ENCODE peak calls at places on chromosomes 12 and 14, in five cellular contexts. J is endothelial cell of umbilical vein, Z is IMR-90, Y is A549, W is left ventricle myocardium inferior. V is an unnamed sample.

GRCh38 chr12:105385141-105385540 is 54.6 kb downstream of the C12orf75 start:
- DNase-seq in J (no peak), Z (peak), Y (no peak), W (no peak), V (no peak)

GRCh38 chr14:73325630-73326299 is 88.5 kb downstream of the PAPLN start:
- DNase-seq in J (no peak), Z (no peak), Y (no peak), W (no peak), V (no peak)

GRCh38 chr12:46518184-46518583 is 145.6 kb upstream of the SLC38A2 start:
- DNase-seq in J (no peak), Z (no peak), Y (no peak), W (no peak), V (no peak)

GRCh38 chr14:36618641-36619040 is 36.2 kb upstream of the NKX2-8 start:
- DNase-seq in J (no peak), Z (no peak), Y (no peak), W (no peak), V (no peak)

GRCh38 chr12:106018286-106018685 is 120.5 kb downstream of the NUAK1 start:
- DNase-seq in J (no peak), Z (no peak), Y (no peak), W (no peak), V (no peak)

GRCh38 chr14:69002069-69002468 is 23.0 kb upstream of the ACTN1 start:
- DNase-seq in J (no peak), Z (no peak), Y (peak), W (no peak), V (no peak)

GRCh38 chr12:7899755-7900154 is 27.0 kb upstream of the SLC2A14 start:
- DNase-seq in J (no peak), Z (peak), Y (no peak), W (no peak), V (no peak)

GRCh38 chr14:33900706-33901105 is 50.2 kb downstream of the EGLN3 start:
- DNase-seq in J (no peak), Z (no peak), Y (no peak), W (no peak), V (no peak)

GRCh38 chr12:125203145-125203765 is 138.0 kb downstream of the AACS start:
- DNase-seq in J (peak), Z (no peak), Y (no peak), W (no peak), V (no peak)

GRCh38 chr14:93114713-93115068 is 1.0 kb downstream of the ITPK1 start:
- DNase-seq in J (no peak), Z (no peak), Y (no peak), W (peak), V (no peak)

GRCh38 chr12:94172973-94173372 is 24.6 kb downstream of the PLXNC1 start:
- DNase-seq in J (no peak), Z (peak), Y (peak), W (no peak), V (no peak)

GRCh38 chr12:80655751-80656150 is 51.7 kb upstream of the MYF6 start:
- DNase-seq in J (no peak), Z (peak), Y (no peak), W (no peak), V (no peak)

GRCh38 chr12:108156717-108157116 is 27.6 kb downstream of the WSCD2 start:
- DNase-seq in J (no peak), Z (no peak), Y (no peak), W (peak), V (no peak)

GRCh38 chr14:99546230-99546879 is 57.7 kb downstream of the CCDC85C start:
- DNase-seq in J (no peak), Z (no peak), Y (no peak), W (no peak), V (no peak)

GRCh38 chr12:93563807-93564538 is 8.5 kb upstream of the SOCS2 start:
- DNase-seq in J (no peak), Z (peak), Y (peak), W (no peak), V (no peak)

GRCh38 chr14:99552572-99553216 is 51.3 kb downstream of the CCDC85C start:
- DNase-seq in J (no peak), Z (no peak), Y (no peak), W (peak), V (no peak)

GRCh38 chr14:52112336-52113018 is 43.6 kb upstream of the NID2 start:
- DNase-seq in J (no peak), Z (peak), Y (peak), W (no peak), V (no peak)

GRCh38 chr12:2301531-2302461 is 249.0 kb downstream of the CACNA1C start:
- DNase-seq in J (no peak), Z (peak), Y (no peak), W (peak), V (no peak)

GRCh38 chr14:61360796-61361526 is 39.6 kb downstream of the PRKCH start:
- DNase-seq in J (no peak), Z (no peak), Y (no peak), W (no peak), V (no peak)

GRCh38 chr14:102986810-102987579 is 64.5 kb downstream of the AMN start:
- DNase-seq in J (peak), Z (peak), Y (no peak), W (no peak), V (no peak)

GRCh38 chr14:104075530-104076151 is 9.9 kb upstream of the ASPG start:
- DNase-seq in J (no peak), Z (no peak), Y (no peak), W (no peak), V (no peak)

GRCh38 chr12:94615284-94616216 is 34.8 kb downstream of the TMCC3 start:
- DNase-seq in J (peak), Z (peak), Y (peak), W (peak), V (no peak)

GRCh38 chr14:77498984-77499527 is 440 bp upstream of the ISM2 start:
- DNase-seq in J (no peak), Z (no peak), Y (no peak), W (no peak), V (no peak)

GRCh38 chr14:99636487-99636886 is 8.4 kb upstream of the HHIPL1 start:
- DNase-seq in J (no peak), Z (no peak), Y (no peak), W (no peak), V (no peak)

GRCh38 chr14:95472819-95473251 is 43.6 kb downstream of the SYNE3 start:
- DNase-seq in J (no peak), Z (no peak), Y (no peak), W (no peak), V (no peak)

GRCh38 chr14:95469134-95469481 is 47.3 kb downstream of the SYNE3 start:
- DNase-seq in J (no peak), Z (no peak), Y (no peak), W (no peak), V (no peak)

GRCh38 chr14:95468416-95469133 is 47.9 kb downstream of the SYNE3 start:
- DNase-seq in J (no peak), Z (no peak), Y (peak), W (no peak), V (no peak)

GRCh38 chr14:95471526-95472304 is 44.7 kb downstream of the SYNE3 start:
- DNase-seq in J (no peak), Z (no peak), Y (no peak), W (peak), V (no peak)

DNA sequence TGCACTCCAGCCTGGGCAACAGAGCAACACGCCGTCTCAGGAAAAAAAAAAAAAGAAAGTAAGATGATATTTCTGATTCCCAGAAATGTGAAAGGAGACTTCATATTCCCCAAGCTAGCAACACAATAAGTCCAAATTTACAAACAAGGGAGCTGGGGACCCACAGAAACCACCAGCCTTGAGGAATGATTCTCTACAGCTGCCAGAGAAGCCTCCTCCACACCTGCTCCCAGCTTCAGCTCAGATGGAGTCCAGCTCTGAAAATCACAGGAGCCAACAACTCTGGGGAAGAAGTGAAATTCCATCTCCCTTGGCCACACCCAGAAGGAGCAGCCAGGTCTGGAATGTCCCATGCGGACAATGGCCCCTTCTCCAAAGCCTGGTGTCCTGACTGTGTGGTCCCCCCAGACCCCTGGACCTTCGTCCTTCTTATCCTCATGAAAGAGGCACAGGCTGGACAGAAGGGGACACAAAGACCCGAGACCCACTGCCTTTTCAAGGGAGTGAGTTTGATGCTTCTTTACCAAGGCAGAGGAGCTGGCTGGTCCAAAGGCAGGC is 45.4 kb downstream of the SYNE3 start:
- DNase-seq in J (no peak), Z (no peak), Y (no peak), W (no peak), V (no peak)
- H3K27ac ChIP-seq in J (no peak), Z (no peak), Y (no peak), W (peak), V (no peak)

GRCh38 chr14:26621366-26621765 is 23.5 kb upstream of the NOVA1 start:
- DNase-seq in J (no peak), Z (no peak), Y (no peak), W (no peak), V (no peak)

GRCh38 chr14:26621807-26622560 is 24.2 kb upstream of the NOVA1 start:
- DNase-seq in J (no peak), Z (no peak), Y (no peak), W (no peak), V (no peak)

GRCh38 chr14:26622611-26623010 is 24.8 kb upstream of the NOVA1 start:
- DNase-seq in J (no peak), Z (no peak), Y (no peak), W (no peak), V (no peak)
- H3K27ac ChIP-seq in J (no peak), Z (no peak), Y (no peak), W (no peak), V (no peak)

GRCh38 chr12:19810213-19810612 is 370.9 kb downstream of the AEBP2 start:
- DNase-seq in J (peak), Z (no peak), Y (no peak), W (no peak), V (no peak)

GRCh38 chr12:19804737-19805136 is 365.4 kb downstream of the AEBP2 start:
- DNase-seq in J (no peak), Z (no peak), Y (no peak), W (no peak), V (no peak)

GRCh38 chr12:19811922-19812321 is 372.6 kb downstream of the AEBP2 start:
- DNase-seq in J (no peak), Z (no peak), Y (no peak), W (no peak), V (no peak)

GRCh38 chr12:19802915-19803314 is 363.6 kb downstream of the AEBP2 start:
- DNase-seq in J (no peak), Z (no peak), Y (no peak), W (no peak), V (no peak)

DNA sequence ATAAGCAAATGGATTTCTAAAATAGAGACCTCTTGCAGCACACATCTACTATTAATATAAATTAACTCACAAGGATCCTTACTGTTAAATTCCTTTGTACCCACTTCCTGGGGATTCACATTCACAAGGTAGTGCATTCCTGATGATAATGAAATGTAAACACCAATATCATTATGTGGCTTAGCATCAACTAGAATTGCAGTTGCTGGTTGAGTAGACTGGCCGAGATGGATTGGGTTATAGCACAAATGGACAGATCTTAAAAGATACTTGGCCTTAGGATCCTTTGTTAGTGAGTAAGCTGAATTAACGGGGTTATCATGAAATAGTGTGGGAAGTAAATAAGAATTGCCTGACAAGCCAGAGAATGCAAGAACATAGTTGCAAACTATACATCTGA is 369.1 kb downstream of the AEBP2 start:
- DNase-seq in J (no peak), Z (no peak), Y (no peak), W (no peak), V (no peak)
- H3K27ac ChIP-seq in J (no peak), Z (no peak), Y (no peak), W (no peak), V (no peak)

GRCh38 chr14:56342419-56342901 is 224.2 kb downstream of the PELI2 start:
- DNase-seq in J (peak), Z (peak), Y (no peak), W (no peak), V (no peak)
- H3K27ac ChIP-seq in J (peak), Z (peak), Y (no peak), W (peak), V (no peak)